ENCODE peak calls at places on chromosomes 13 and 19, in eight cellular contexts. O is cardiac muscle cell, E is GM23338, T is A673, Y is left lung, R is pancreas, X is foreskin fibroblast, B is GM20000. W is an unnamed sample.

GRCh38 chr13:89568276-89568675 is 1779.2 kb upstream of the MIR17HG start:
- DNase-seq in R (no peak), Y (no peak), T (no peak), X (no peak), B (no peak), O (no peak), E (no peak), W (no peak)

GRCh38 chr19:11378319-11379189 is 4.1 kb downstream of the SWSAP1 start:
- DNase-seq in E (peak; percentile 86), R (peak; percentile 57), O (peak; percentile 45), B (peak; percentile 25), T (peak; percentile 64), Y (peak; percentile 83), X (peak; percentile 89), W (peak; percentile 30)

GRCh38 chr19:932647-933552 is 7.1 kb downstream of the ARID3A start:
- DNase-seq in X (peak; percentile 99), Y (peak; percentile 91), E (peak; percentile 74), R (peak; percentile 60), O (peak; percentile 97), B (peak; percentile 77), T (no peak), W (no peak)

GRCh38 chr13:109719962-109720646 is 66.3 kb downstream of the IRS2 start:
- DNase-seq in Y (no peak), T (no peak), O (no peak), E (no peak), B (no peak), R (no peak), X (no peak), W (no peak)

GRCh38 chr13:21361123-21361522 is 98.0 kb downstream of the ZDHHC20 start:
- DNase-seq in R (no peak), X (no peak), O (no peak), B (no peak), T (no peak), E (no peak), Y (no peak), W (no peak)

GRCh38 chr19:45496349-45496953 is 396 bp downstream of the RTN2 start:
- DNase-seq in X (peak; percentile 63), B (peak; percentile 58), O (peak; percentile 28), T (peak; percentile 54), R (peak; percentile 66), E (peak; percentile 86), Y (peak; percentile 91), W (peak; percentile 53)

GRCh38 chr19:1256646-1257474 is 8.5 kb downstream of the MIDN start:
- DNase-seq in X (peak; percentile 28), Y (no peak), R (no peak), T (peak; percentile 38), O (no peak), B (no peak), E (no peak), W (peak; percentile 23)

GRCh38 chr13:27339299-27339698 is 68.7 kb downstream of the RASL11A start:
- DNase-seq in R (no peak), X (peak; percentile 52), B (peak; percentile 38), T (peak; percentile 68), Y (no peak), O (peak; percentile 72), E (peak; percentile 89), W (no peak)

GRCh38 chr19:5621311-5621944 is 1.1 kb downstream of the SAFB2 start:
- DNase-seq in X (peak; percentile 36), B (no peak), E (no peak), Y (no peak), R (peak; percentile 43), T (no peak), O (peak; percentile 25), W (no peak)

GRCh38 chr19:5621945-5622464 is 571 bp downstream of the SAFB2 start:
- DNase-seq in B (no peak), O (no peak), E (peak; percentile 21), Y (no peak), X (peak; percentile 55), T (no peak), R (no peak), W (no peak)

GRCh38 chr19:5623397-5624153 is 692 bp downstream of the SAFB start:
- DNase-seq in O (no peak), E (no peak), X (peak; percentile 20), T (peak; percentile 22), R (no peak), Y (no peak), B (no peak), W (no peak)

GRCh38 chr19:5624154-5624663 is 1.3 kb downstream of the SAFB start:
- DNase-seq in T (peak; percentile 44), B (no peak), R (peak; percentile 62), E (peak; percentile 52), X (peak; percentile 75), Y (no peak), O (peak; percentile 53), W (no peak)

GRCh38 chr19:5622465-5623396 is at the start of the genes SAFB and SAFB2:
- DNase-seq in Y (peak; percentile 100), R (peak; percentile 100), E (peak; percentile 99), B (peak; percentile 99), T (peak; percentile 100), X (peak; percentile 100), O (peak; percentile 100), W (peak; percentile 99)
- TF ChIP-seq CTCF in Y (peak; percentile 5), R (no peak), E (no peak), B (no peak), T (no peak), X (no peak), O (no peak), W (no peak)

GRCh38 chr13:91078093-91078679 is 269.3 kb upstream of the MIR17HG start:
- DNase-seq in O (peak; percentile 41), E (peak; percentile 45), Y (no peak), X (no peak), B (peak; percentile 13), T (peak; percentile 29), R (no peak), W (no peak)
- TF ChIP-seq CTCF in O (peak; percentile 42), E (peak; percentile 73), Y (no peak), X (peak; percentile 8), B (no peak), T (peak; percentile 65), R (no peak), W (no peak)

GRCh38 chr13:98963917-98964316 is 13.9 kb downstream of the DOCK9 start:
- DNase-seq in T (no peak), R (no peak), B (no peak), O (no peak), X (no peak), Y (no peak), E (no peak), W (no peak)
- TF ChIP-seq CTCF in T (no peak), R (no peak), B (no peak), O (no peak), X (no peak), Y (no peak), E (no peak), W (no peak)

DNA sequence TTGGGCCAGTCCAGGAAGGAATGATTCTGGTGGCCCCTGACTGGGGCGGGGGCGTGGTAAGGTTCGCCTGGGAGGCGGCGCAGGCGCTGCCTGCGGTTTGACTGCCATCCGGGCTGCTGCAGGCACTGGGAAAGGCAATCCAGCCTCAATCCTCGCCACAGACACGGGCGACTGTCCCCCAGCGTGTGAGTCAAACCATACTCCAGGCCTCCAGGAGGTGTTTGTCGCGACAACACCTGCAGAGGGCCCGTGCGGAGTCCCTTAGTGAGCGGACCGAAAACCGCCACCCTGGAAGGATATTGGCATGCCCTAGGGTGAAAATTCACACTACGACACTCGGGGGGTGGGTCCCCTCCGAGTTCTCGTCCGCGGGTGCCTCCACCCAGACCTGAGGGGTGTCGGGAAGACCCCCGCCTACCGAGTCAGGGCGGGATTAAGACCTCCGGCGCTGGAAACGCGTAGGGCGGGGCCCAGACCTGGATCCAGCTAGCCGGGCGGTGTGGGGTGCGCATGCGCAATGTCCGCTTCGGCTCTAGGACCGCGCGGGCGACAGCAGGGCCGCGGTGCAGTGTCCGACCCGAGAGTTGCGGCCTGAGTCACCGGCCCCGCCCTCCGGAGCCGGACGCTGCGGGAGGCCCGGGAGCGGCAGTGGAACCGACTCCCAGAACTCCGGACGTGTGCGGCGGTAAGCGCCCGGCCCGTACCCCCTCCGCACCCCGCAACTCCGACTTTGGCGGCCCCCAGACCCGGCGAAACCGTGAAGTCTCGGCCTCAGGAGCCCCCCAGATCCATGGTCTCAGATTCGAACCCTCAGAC is at the start of gene CAPNS1:
- DNase-seq in E (peak; percentile 98), O (peak; percentile 98), R (peak; percentile 97), X (peak; percentile 99), T (peak; percentile 97), B (peak; percentile 98), Y (peak; percentile 100), W (peak; percentile 91)
- TF ChIP-seq CTCF in E (no peak), O (peak; percentile 8), R (no peak), X (no peak), T (peak; percentile 25), B (no peak), Y (no peak), W (no peak)

GRCh38 chr13:59343993-59344780 is 819.5 kb downstream of the DIAPH3 start:
- DNase-seq in T (peak; percentile 19), E (no peak), R (no peak), X (no peak), B (no peak), O (no peak), Y (no peak), W (no peak)
- TF ChIP-seq CTCF in T (peak; percentile 25), E (peak; percentile 25), R (no peak), X (no peak), B (no peak), O (no peak), Y (no peak), W (no peak)